ENCODE peak calls at places on chromosomes 12 and 14, in seven cellular contexts. V, O, Z, Y, R, L and I are unnamed samples.
A peak's percentile ranks its signal among the peaks of the same experiment; 100 is the strongest.

GRCh38 chr14:99950191-99950590 is 115.0 kb upstream of the EVL start:
- DNase-seq in V (no peak), O (no peak), Z (no peak), Y (no peak), R (no peak), L (no peak), I (no peak)

GRCh38 chr12:113850309-113851056 is 115.6 kb downstream of the RBM19 start:
- DNase-seq in V (peak; percentile 44), O (no peak), Z (no peak), Y (no peak), R (peak; percentile 86), L (no peak), I (no peak)

GRCh38 chr12:52949413-52950331 is 754 bp downstream of the KRT18 start:
- DNase-seq in V (peak; percentile 89), O (no peak), Z (peak; percentile 73), Y (peak; percentile 42), R (no peak), L (no peak), I (no peak)

GRCh38 chr12:93336344-93336743 is 41.4 kb upstream of the NUDT4 start:
- DNase-seq in V (no peak), O (no peak), Z (no peak), Y (no peak), R (no peak), L (no peak), I (no peak)

GRCh38 chr12:726281-727140 is 25.9 kb upstream of the WNK1 start:
- DNase-seq in V (no peak), O (no peak), Z (no peak), Y (peak; percentile 11), R (no peak), L (no peak), I (no peak)

GRCh38 chr14:96104469-96105057 is 65.4 kb downstream of the C14orf132 start:
- DNase-seq in V (peak; percentile 92), O (no peak), Z (peak; percentile 83), Y (peak; percentile 99), R (peak; percentile 89), L (no peak), I (peak; percentile 93)

GRCh38 chr12:125533434-125534029 is 468.3 kb downstream of the AACS start:
- DNase-seq in V (no peak), O (peak; percentile 48), Z (peak; percentile 73), Y (no peak), R (no peak), L (no peak), I (peak; percentile 80)

GRCh38 chr14:90850487-90850886 is 34.3 kb upstream of the TTC7B start:
- DNase-seq in V (no peak), O (no peak), Z (no peak), Y (no peak), R (no peak), L (no peak), I (no peak)

GRCh38 chr14:104096751-104097700 is 11.5 kb downstream of the ASPG start:
- DNase-seq in V (no peak), O (no peak), Z (peak; percentile 61), Y (no peak), R (no peak), L (no peak), I (no peak)

GRCh38 chr12:38163442-38163801 is 153.2 kb upstream of the ALG10B start:
- DNase-seq in V (no peak), O (no peak), Z (no peak), Y (no peak), R (no peak), L (no peak), I (no peak)

GRCh38 chr14:83300454-83301064 is 1766.9 kb upstream of the SEL1L start:
- DNase-seq in V (no peak), O (no peak), Z (no peak), Y (peak; percentile 3), R (no peak), L (no peak), I (no peak)

GRCh38 chr12:26298785-26299621 is 103.6 kb downstream of the SSPN start:
- DNase-seq in V (no peak), O (no peak), Z (no peak), Y (no peak), R (no peak), L (no peak), I (no peak)

GRCh38 chr14:37588956-37589737 is 5.9 kb downstream of the FOXA1 start:
- DNase-seq in V (no peak), O (no peak), Z (no peak), Y (no peak), R (no peak), L (no peak), I (no peak)

GRCh38 chr12:111775205-111776193 is 8.8 kb downstream of the ALDH2 start:
- DNase-seq in V (peak; percentile 94), O (no peak), Z (peak; percentile 92), Y (no peak), R (peak; percentile 94), L (no peak), I (peak; percentile 87)

GRCh38 chr14:28757790-28758189 is 8.8 kb upstream of the FOXG1 start:
- DNase-seq in V (no peak), O (no peak), Z (no peak), Y (no peak), R (no peak), L (no peak), I (no peak)

GRCh38 chr14:84403585-84403984 is 1126.4 kb upstream of the FLRT2 start:
- DNase-seq in V (no peak), O (no peak), Z (no peak), Y (no peak), R (no peak), L (no peak), I (no peak)

GRCh38 chr12:96073346-96074336 is 38.3 kb upstream of the LTA4H start:
- DNase-seq in V (no peak), O (no peak), Z (no peak), Y (no peak), R (no peak), L (no peak), I (no peak)

GRCh38 chr12:124471828-124472227 is 95.6 kb downstream of the NCOR2 start:
- DNase-seq in V (no peak), O (no peak), Z (no peak), Y (no peak), R (no peak), L (no peak), I (no peak)

GRCh38 chr14:89673499-89674225 is 256.6 kb upstream of the FOXN3 start:
- DNase-seq in V (peak; percentile 68), O (no peak), Z (no peak), Y (peak; percentile 4), R (no peak), L (no peak), I (no peak)

GRCh38 chr14:61466249-61466904 is 145.0 kb downstream of the PRKCH start:
- DNase-seq in V (no peak), O (no peak), Z (peak; percentile 69), Y (peak; percentile 81), R (peak; percentile 78), L (no peak), I (no peak)

GRCh38 chr14:42715316-42715715 is 1108.6 kb downstream of the LRFN5 start:
- DNase-seq in V (no peak), O (no peak), Z (no peak), Y (no peak), R (no peak), L (no peak), I (no peak)

GRCh38 chr12:110270125-110270962 is 10.7 kb upstream of the ATP2A2 start:
- DNase-seq in V (no peak), O (no peak), Z (no peak), Y (peak; percentile 39), R (peak; percentile 60), L (no peak), I (peak; percentile 51)

GRCh38 chr14:105173901-105174894 is 5.6 kb upstream of the JAG2 start:
- DNase-seq in V (no peak), O (no peak), Z (no peak), Y (no peak), R (no peak), L (no peak), I (no peak)

GRCh38 chr12:110726708-110727369 is 15.9 kb downstream of the PPP1CC start:
- DNase-seq in V (no peak), O (no peak), Z (no peak), Y (no peak), R (no peak), L (no peak), I (no peak)

GRCh38 chr12:114257687-114258086 is 148.3 kb downstream of the TBX5 start:
- DNase-seq in V (no peak), O (no peak), Z (no peak), Y (no peak), R (no peak), L (no peak), I (no peak)

GRCh38 chr14:35384386-35385041 is 20.0 kb downstream of the NFKBIA start:
- DNase-seq in V (peak; percentile 81), O (no peak), Z (no peak), Y (peak; percentile 93), R (peak; percentile 91), L (no peak), I (peak; percentile 70)

GRCh38 chr14:91392623-91393303 is 24.9 kb downstream of the CCDC88C start:
- DNase-seq in V (no peak), O (no peak), Z (no peak), Y (no peak), R (no peak), L (no peak), I (no peak)

GRCh38 chr12:110316861-110317260 is 35.8 kb downstream of the ATP2A2 start:
- DNase-seq in V (no peak), O (no peak), Z (no peak), Y (peak; percentile 85), R (no peak), L (no peak), I (no peak)